ENCODE peak calls at places on chromosomes 13 and 19, in five cellular contexts. One of them, this sample, is unnamed.
A peak's percentile ranks its signal among the peaks of the same experiment; 100 is the strongest.

GRCh38 chr13:25172303-25172630 is 179 bp upstream of the AMER2 start:
- DNase-seq in natural killer cell: no peak
- DNase-seq in fibroblast of lung: no peak
- DNase-seq in Calu3: no peak
- DNase-seq in right lobe of liver: no peak
- DNase-seq in this sample: no peak

GRCh38 chr19:40191836-40192646 is 815 bp downstream of the MAP3K10 start:
- DNase-seq in fibroblast of lung: peak; percentile 21
- DNase-seq in natural killer cell: peak; percentile 19
- DNase-seq in Calu3: peak; percentile 50
- DNase-seq in right lobe of liver: no peak
- DNase-seq in this sample: peak; percentile 22

GRCh38 chr13:45381196-45381595 is 37.0 kb downstream of the SLC25A30 start:
- DNase-seq in right lobe of liver: no peak
- DNase-seq in natural killer cell: no peak
- DNase-seq in fibroblast of lung: no peak
- DNase-seq in Calu3: no peak
- DNase-seq in this sample: no peak

GRCh38 chr13:97224544-97225324 is 2.6 kb downstream of the MBNL2 start:
- DNase-seq in fibroblast of lung: peak; percentile 64
- DNase-seq in right lobe of liver: no peak
- DNase-seq in Calu3: peak; percentile 63
- DNase-seq in natural killer cell: no peak
- DNase-seq in this sample: no peak

GRCh38 chr19:49854861-49855263 is 3.9 kb downstream of the PTOV1 start:
- DNase-seq in Calu3: no peak
- DNase-seq in fibroblast of lung: no peak
- DNase-seq in natural killer cell: no peak
- DNase-seq in right lobe of liver: peak; percentile 54
- DNase-seq in this sample: no peak

GRCh38 chr19:29815231-29815630 is 3.4 kb downstream of the CCNE1 start:
- DNase-seq in fibroblast of lung: no peak
- DNase-seq in Calu3: no peak
- DNase-seq in right lobe of liver: peak; percentile 18
- DNase-seq in natural killer cell: no peak
- DNase-seq in this sample: no peak

GRCh38 chr13:63737418-63737817 is 2321.8 kb upstream of the PCDH20 start:
- DNase-seq in fibroblast of lung: no peak
- DNase-seq in natural killer cell: no peak
- DNase-seq in Calu3: no peak
- DNase-seq in right lobe of liver: peak; percentile 31
- DNase-seq in this sample: no peak

GRCh38 chr19:36719687-36720556 is 32.5 kb downstream of the ZNF567 start:
- DNase-seq in right lobe of liver: no peak
- DNase-seq in natural killer cell: no peak
- DNase-seq in Calu3: no peak
- DNase-seq in fibroblast of lung: peak; percentile 21
- DNase-seq in this sample: no peak

GRCh38 chr13:39347926-39348901 is 254.8 kb downstream of the LHFPL6 start:
- DNase-seq in fibroblast of lung: no peak
- DNase-seq in Calu3: no peak
- DNase-seq in natural killer cell: no peak
- DNase-seq in right lobe of liver: no peak
- DNase-seq in this sample: no peak

GRCh38 chr19:16473875-16474397 is 2.2 kb upstream of the EPS15L1 start:
- DNase-seq in natural killer cell: no peak
- DNase-seq in right lobe of liver: no peak
- DNase-seq in fibroblast of lung: no peak
- DNase-seq in Calu3: no peak
- DNase-seq in this sample: no peak

GRCh38 chr19:17557461-17557860 is 2.0 kb downstream of the COLGALT1 start:
- DNase-seq in natural killer cell: no peak
- DNase-seq in fibroblast of lung: no peak
- DNase-seq in Calu3: no peak
- DNase-seq in right lobe of liver: no peak
- DNase-seq in this sample: no peak

GRCh38 chr13:42367836-42368235 is 95.9 kb downstream of the AKAP11 start:
- DNase-seq in right lobe of liver: no peak
- DNase-seq in fibroblast of lung: peak; percentile 43
- DNase-seq in Calu3: no peak
- DNase-seq in natural killer cell: no peak
- DNase-seq in this sample: no peak

GRCh38 chr13:105090244-105090643 is 1445.2 kb downstream of the EFNB2 start:
- DNase-seq in Calu3: no peak
- DNase-seq in fibroblast of lung: no peak
- DNase-seq in right lobe of liver: no peak
- DNase-seq in natural killer cell: no peak
- DNase-seq in this sample: no peak

GRCh38 chr13:27375686-27376326 is 48.6 kb upstream of the GTF3A start:
- DNase-seq in natural killer cell: peak; percentile 47
- DNase-seq in right lobe of liver: no peak
- DNase-seq in Calu3: peak; percentile 74
- DNase-seq in fibroblast of lung: peak; percentile 76
- DNase-seq in this sample: peak; percentile 34

GRCh38 chr19:16920816-16921529 is 32.2 kb downstream of the F2RL3 start:
- DNase-seq in fibroblast of lung: peak; percentile 60
- DNase-seq in right lobe of liver: peak; percentile 15
- DNase-seq in natural killer cell: no peak
- DNase-seq in Calu3: peak; percentile 42
- DNase-seq in this sample: no peak

GRCh38 chr19:4849019-4849418 is 17.5 kb upstream of the TICAM1 start:
- DNase-seq in fibroblast of lung: no peak
- DNase-seq in right lobe of liver: no peak
- DNase-seq in Calu3: no peak
- DNase-seq in natural killer cell: no peak
- DNase-seq in this sample: no peak

GRCh38 chr13:30371649-30372265 is 50.5 kb upstream of the UBE2L5 start:
- DNase-seq in right lobe of liver: no peak
- DNase-seq in natural killer cell: no peak
- DNase-seq in Calu3: peak; percentile 20
- DNase-seq in fibroblast of lung: peak; percentile 50
- DNase-seq in this sample: peak; percentile 68

GRCh38 chr13:112182831-112183543 is 116.0 kb downstream of the SOX1 start:
- DNase-seq in fibroblast of lung: no peak
- DNase-seq in right lobe of liver: peak; percentile 77
- DNase-seq in natural killer cell: no peak
- DNase-seq in Calu3: no peak
- DNase-seq in this sample: no peak

GRCh38 chr19:46787331-46788100 is 878 bp downstream of the SLC1A5 start:
- DNase-seq in fibroblast of lung: peak; percentile 74
- DNase-seq in natural killer cell: peak; percentile 33
- DNase-seq in Calu3: peak; percentile 78
- DNase-seq in right lobe of liver: peak; percentile 62
- DNase-seq in this sample: peak; percentile 54

GRCh38 chr13:114082849-114083645 is 49.4 kb downstream of the RASA3 start:
- DNase-seq in Calu3: no peak
- DNase-seq in fibroblast of lung: no peak
- DNase-seq in natural killer cell: no peak
- DNase-seq in right lobe of liver: peak; percentile 24
- DNase-seq in this sample: no peak

GRCh38 chr19:412356-413355 is 3.7 kb upstream of the C2CD4C start:
- DNase-seq in right lobe of liver: peak; percentile 41
- DNase-seq in fibroblast of lung: no peak
- DNase-seq in Calu3: no peak
- DNase-seq in natural killer cell: no peak
- DNase-seq in this sample: no peak

GRCh38 chr19:41895745-41896580 is 13.0 kb downstream of the ARHGEF1 start:
- DNase-seq in fibroblast of lung: no peak
- DNase-seq in right lobe of liver: peak; percentile 44
- DNase-seq in natural killer cell: no peak
- DNase-seq in Calu3: no peak
- DNase-seq in this sample: no peak

GRCh38 chr19:16726916-16727315 is 7.3 kb downstream of the NWD1 start:
- DNase-seq in fibroblast of lung: no peak
- DNase-seq in Calu3: no peak
- DNase-seq in natural killer cell: no peak
- DNase-seq in right lobe of liver: no peak
- DNase-seq in this sample: no peak

GRCh38 chr13:22194106-22194810 is 523.4 kb downstream of the FGF9 start:
- DNase-seq in Calu3: no peak
- DNase-seq in natural killer cell: no peak
- DNase-seq in fibroblast of lung: no peak
- DNase-seq in right lobe of liver: no peak
- DNase-seq in this sample: no peak

GRCh38 chr13:67353031-67353430 is 122.9 kb upstream of the PCDH9 start:
- DNase-seq in natural killer cell: no peak
- DNase-seq in Calu3: no peak
- DNase-seq in fibroblast of lung: no peak
- DNase-seq in right lobe of liver: no peak
- DNase-seq in this sample: no peak
- TF ChIP-seq CTCF in natural killer cell: no peak
- TF ChIP-seq CTCF in Calu3: no peak
- TF ChIP-seq CTCF in fibroblast of lung: no peak
- TF ChIP-seq CTCF in right lobe of liver: no peak
- TF ChIP-seq CTCF in this sample: no peak

GRCh38 chr19:13155472-13156284 is 5.5 kb downstream of the IER2 start:
- DNase-seq in natural killer cell: peak; percentile 77
- DNase-seq in fibroblast of lung: peak; percentile 69
- DNase-seq in Calu3: peak; percentile 85
- DNase-seq in right lobe of liver: peak; percentile 96
- DNase-seq in this sample: peak; percentile 94

GRCh38 chr19:13154241-13154778 is 4.1 kb downstream of the IER2 start:
- DNase-seq in fibroblast of lung: peak; percentile 94
- DNase-seq in Calu3: no peak
- DNase-seq in right lobe of liver: peak; percentile 98
- DNase-seq in natural killer cell: peak; percentile 71
- DNase-seq in this sample: peak; percentile 44

GRCh38 chr19:13152854-13153626 is 2.8 kb downstream of the IER2 start:
- DNase-seq in natural killer cell: peak; percentile 99
- DNase-seq in right lobe of liver: peak; percentile 97
- DNase-seq in fibroblast of lung: peak; percentile 95
- DNase-seq in Calu3: peak; percentile 94
- DNase-seq in this sample: peak; percentile 96

GRCh38 chr19:13153627-13154240 is 3.5 kb downstream of the IER2 start:
- DNase-seq in natural killer cell: peak; percentile 41
- DNase-seq in right lobe of liver: peak; percentile 70
- DNase-seq in Calu3: no peak
- DNase-seq in fibroblast of lung: peak; percentile 51
- DNase-seq in this sample: peak; percentile 49

DNA sequence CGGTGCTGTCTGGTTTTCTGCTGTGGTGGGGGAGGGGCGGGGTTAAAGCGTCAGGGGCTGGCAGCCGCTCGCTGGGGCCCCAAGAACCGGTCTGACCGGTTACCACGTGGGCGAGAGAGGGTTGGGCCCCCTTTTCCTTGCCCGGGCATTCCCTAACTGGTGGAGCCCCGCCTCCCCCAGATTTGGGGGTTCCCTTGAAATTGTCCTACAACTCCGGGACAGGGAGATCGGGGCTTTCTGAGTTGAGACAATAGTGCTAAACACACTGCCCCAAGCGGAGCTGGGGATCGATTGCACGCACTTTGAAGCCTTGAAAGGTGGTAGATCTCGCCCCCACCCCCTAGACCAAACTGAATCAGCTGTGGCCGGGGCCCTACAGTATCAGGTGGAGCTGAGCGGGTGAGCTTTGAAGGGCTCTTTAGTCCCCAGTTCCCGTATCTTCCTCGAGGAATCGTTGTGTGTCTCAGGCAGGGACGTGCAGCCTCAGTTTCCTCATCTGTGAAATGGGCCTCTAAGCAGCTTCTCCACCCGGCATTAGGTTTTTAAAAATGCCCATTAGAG is 4.8 kb downstream of the IER2 start:
- DNase-seq in fibroblast of lung: peak; percentile 57
- DNase-seq in Calu3: peak; percentile 89
- DNase-seq in right lobe of liver: peak; percentile 83
- DNase-seq in natural killer cell: peak; percentile 84
- DNase-seq in this sample: peak; percentile 64
- TF ChIP-seq CTCF in fibroblast of lung: peak; percentile 15
- TF ChIP-seq CTCF in Calu3: no peak
- TF ChIP-seq CTCF in right lobe of liver: no peak
- TF ChIP-seq CTCF in natural killer cell: peak; percentile 35
- TF ChIP-seq CTCF in this sample: no peak

DNA sequence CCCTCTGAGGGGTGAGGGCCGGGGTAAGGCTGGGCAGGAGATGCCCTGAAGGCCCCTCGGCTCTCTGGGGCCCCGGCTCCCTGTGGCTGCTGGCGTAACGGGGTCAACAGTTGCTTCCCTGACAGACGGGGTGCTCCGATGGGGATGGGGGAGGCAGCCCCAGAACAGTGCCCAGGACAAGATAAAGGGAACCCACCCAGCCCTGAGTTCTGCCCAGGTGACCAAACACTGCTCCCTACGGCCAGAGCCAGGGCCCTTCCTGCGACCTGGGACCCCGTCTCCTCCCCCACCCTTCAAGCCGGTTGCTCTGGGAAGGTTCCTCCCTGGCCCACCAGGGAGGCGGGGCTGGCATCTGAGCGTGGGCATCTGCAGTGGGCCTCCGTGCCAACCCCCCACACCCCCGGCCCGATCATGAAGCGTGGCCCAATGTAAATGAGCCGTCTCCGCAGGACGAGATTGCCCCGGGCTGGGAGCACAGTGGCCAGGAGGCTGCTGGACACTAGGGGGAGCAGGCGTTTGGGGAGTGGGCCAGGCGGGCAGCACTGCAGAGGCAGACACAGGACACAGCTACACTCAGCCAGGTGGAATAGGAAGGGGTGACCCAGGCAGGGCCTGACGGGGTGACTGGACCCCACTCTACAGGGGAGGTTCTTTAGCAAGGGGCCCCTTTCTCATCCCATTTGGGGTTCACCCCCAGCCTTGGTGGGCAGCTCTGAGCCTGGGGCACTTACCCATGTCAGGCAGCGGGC is 1.1 kb upstream of the NKPD1 start:
- DNase-seq in fibroblast of lung: peak; percentile 31
- DNase-seq in Calu3: peak; percentile 73
- DNase-seq in right lobe of liver: no peak
- DNase-seq in natural killer cell: no peak
- DNase-seq in this sample: no peak
- TF ChIP-seq CTCF in fibroblast of lung: peak; percentile 67
- TF ChIP-seq CTCF in Calu3: peak; percentile 61
- TF ChIP-seq CTCF in right lobe of liver: peak; percentile 46
- TF ChIP-seq CTCF in natural killer cell: no peak
- TF ChIP-seq CTCF in this sample: no peak

DNA sequence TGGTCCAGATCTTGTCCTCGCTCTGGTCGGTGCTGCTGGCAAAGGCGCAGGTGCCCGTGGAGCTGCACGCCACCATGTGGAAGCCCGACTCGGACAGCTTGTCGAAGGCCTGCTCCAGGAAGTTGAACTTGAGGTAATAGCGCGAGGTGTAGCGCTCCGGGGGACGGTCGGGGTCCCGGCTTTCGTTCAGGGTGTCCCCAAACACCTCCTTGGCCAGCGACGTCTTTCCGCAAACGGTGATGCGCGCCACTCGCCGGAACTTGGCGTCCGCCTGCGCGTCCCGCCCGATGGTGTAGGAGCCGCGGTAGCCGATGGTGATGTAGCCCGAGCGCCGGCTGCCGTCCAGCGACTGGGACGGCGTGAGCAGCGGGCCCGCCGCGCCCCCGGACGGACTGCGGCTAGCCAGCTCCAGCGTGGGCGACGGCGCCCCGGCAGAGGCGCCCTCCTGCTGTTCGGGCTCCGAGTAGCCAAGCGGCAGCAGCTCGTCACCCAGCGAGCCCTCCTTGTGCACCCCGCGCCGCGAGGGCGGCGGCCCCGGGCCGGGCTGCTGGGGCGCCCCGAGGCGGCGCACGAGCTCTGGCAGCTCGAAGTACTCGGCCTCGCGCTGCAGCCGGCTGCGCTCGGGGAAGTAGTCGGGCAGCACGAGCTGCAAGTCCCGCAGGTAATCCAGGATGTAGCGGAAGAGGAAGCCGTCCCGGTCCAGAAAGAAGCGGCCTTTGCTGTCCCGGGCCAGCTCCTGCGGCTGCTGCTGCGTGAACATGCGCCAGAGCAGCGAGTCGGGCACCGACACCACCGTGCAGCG is 801 bp downstream of the KCTD12 start:
- DNase-seq in right lobe of liver: peak; percentile 82
- DNase-seq in Calu3: peak; percentile 47
- DNase-seq in fibroblast of lung: peak; percentile 86
- DNase-seq in natural killer cell: peak; percentile 28
- DNase-seq in this sample: peak; percentile 57
- TF ChIP-seq CTCF in right lobe of liver: peak; percentile 11
- TF ChIP-seq CTCF in Calu3: no peak
- TF ChIP-seq CTCF in fibroblast of lung: peak; percentile 8
- TF ChIP-seq CTCF in natural killer cell: no peak
- TF ChIP-seq CTCF in this sample: no peak